ENCODE peak calls at places on chromosomes 5 and 9, in seven cellular contexts. M, G, S, Y, H, L and Z are unnamed samples.

GRCh38 chr9:2174321-2174720 is 159.2 kb downstream of the SMARCA2 start:
- DNase-seq in M (no peak), G (no peak), S (no peak), Y (no peak), H (no peak), L (no peak), Z (no peak)

GRCh38 chr9:76403352-76403751 is 9.1 kb upstream of the RFK start:
- DNase-seq in M (peak), G (peak), S (peak), Y (peak), H (no peak), L (no peak), Z (peak)

GRCh38 chr9:115018547-115019435 is 88.4 kb upstream of the TNFSF8 start:
- DNase-seq in M (peak), G (no peak), S (no peak), Y (peak), H (no peak), L (no peak), Z (peak)

GRCh38 chr9:90296539-90296938 is 346.1 kb downstream of the DIRAS2 start:
- DNase-seq in M (no peak), G (no peak), S (no peak), Y (no peak), H (no peak), L (no peak), Z (no peak)

GRCh38 chr9:18989865-18990264 is 43.1 kb downstream of the SAXO1 start:
- DNase-seq in M (no peak), G (no peak), S (no peak), Y (no peak), H (no peak), L (no peak), Z (no peak)

GRCh38 chr9:79701651-79702050 is 129.9 kb downstream of the TLE4 start:
- DNase-seq in M (peak), G (no peak), S (no peak), Y (peak), H (no peak), L (no peak), Z (no peak)

GRCh38 chr5:157575096-157575872 is at the start of gene ADAM19:
- DNase-seq in M (peak), G (peak), S (no peak), Y (peak), H (no peak), L (peak), Z (peak)

GRCh38 chr5:132011561-132012384 is at the start of gene ACSL6:
- DNase-seq in M (no peak), G (peak), S (no peak), Y (no peak), H (peak), L (peak), Z (no peak)

GRCh38 chr5:17828709-17829108 is 194.4 kb downstream of the TAF11L14 start:
- DNase-seq in M (no peak), G (no peak), S (no peak), Y (peak), H (no peak), L (no peak), Z (peak)

GRCh38 chr9:33177633-33178032 is 10.5 kb upstream of the B4GALT1 start:
- DNase-seq in M (no peak), G (no peak), S (no peak), Y (no peak), H (peak), L (no peak), Z (no peak)

GRCh38 chr9:128495804-128496417 is 8.6 kb upstream of the GLE1 start:
- DNase-seq in M (no peak), G (no peak), S (no peak), Y (no peak), H (no peak), L (no peak), Z (no peak)

GRCh38 chr9:105401651-105402050 is 46.2 kb upstream of the FSD1L start:
- DNase-seq in M (no peak), G (no peak), S (no peak), Y (peak), H (no peak), L (no peak), Z (peak)

GRCh38 chr5:135455876-135456237 is 3.7 kb upstream of the TIFAB start:
- DNase-seq in M (no peak), G (no peak), S (no peak), Y (no peak), H (no peak), L (no peak), Z (no peak)

GRCh38 chr5:60505373-60505772 is 194.6 kb downstream of the DEPDC1B start:
- DNase-seq in M (no peak), G (no peak), S (no peak), Y (no peak), H (no peak), L (no peak), Z (no peak)

GRCh38 chr9:95907794-95908193 is 32.3 kb downstream of the ERCC6L2 start:
- DNase-seq in M (no peak), G (peak), S (no peak), Y (no peak), H (no peak), L (no peak), Z (no peak)

GRCh38 chr5:108726446-108727091 is 21.1 kb upstream of the FER start:
- DNase-seq in M (peak), G (no peak), S (no peak), Y (no peak), H (no peak), L (no peak), Z (no peak)

GRCh38 chr9:34387239-34387638 is 10.5 kb upstream of the MYORG start:
- DNase-seq in M (no peak), G (no peak), S (no peak), Y (no peak), H (no peak), L (no peak), Z (no peak)

GRCh38 chr5:135578685-135579341 is at the start of gene CXCL14:
- DNase-seq in M (peak), G (no peak), S (no peak), Y (peak), H (no peak), L (peak), Z (peak)

GRCh38 chr9:10903969-10904368 is 291.2 kb upstream of the PTPRD start:
- DNase-seq in M (no peak), G (no peak), S (no peak), Y (no peak), H (no peak), L (no peak), Z (no peak)

GRCh38 chr9:95341262-95342011 is 23.9 kb upstream of the FANCC start:
- DNase-seq in M (peak), G (no peak), S (no peak), Y (peak), H (no peak), L (no peak), Z (no peak)

GRCh38 chr9:5392285-5392684 is 45.4 kb downstream of the PLGRKT start:
- DNase-seq in M (peak), G (no peak), S (no peak), Y (peak), H (no peak), L (no peak), Z (no peak)

GRCh38 chr9:126343271-126343700 is 16.7 kb downstream of the MVB12B start:
- DNase-seq in M (no peak), G (no peak), S (no peak), Y (no peak), H (no peak), L (no peak), Z (no peak)

GRCh38 chr9:114775981-114776380 is 29.9 kb downstream of the TNFSF15 start:
- DNase-seq in M (no peak), G (no peak), S (no peak), Y (no peak), H (no peak), L (no peak), Z (no peak)

GRCh38 chr5:37234288-37234687 is 14.9 kb downstream of the CPLANE1 start:
- DNase-seq in M (no peak), G (no peak), S (no peak), Y (no peak), H (no peak), L (no peak), Z (no peak)